ENCODE peak calls at places on chromosomes 5 and 9, in four cellular contexts. W is PC-9, L is NCI-H2081, U is SW480. D is an unnamed sample.

GRCh38 chr5:143843461-143843860 is 31.5 kb downstream of the HMHB1 start:
- DNase-seq in U (no peak), W (no peak), L (no peak), D (no peak)

GRCh38 chr5:139167533-139167932 is 30.6 kb downstream of the SIL1 start:
- DNase-seq in W (no peak), L (no peak), U (no peak), D (no peak)

GRCh38 chr5:124980174-124980941 is 233.9 kb upstream of the ZNF608 start:
- DNase-seq in U (no peak), L (peak; percentile 78), W (no peak), D (no peak)

GRCh38 chr5:142644127-142644526 is 41.8 kb downstream of the FGF1 start:
- DNase-seq in W (no peak), L (no peak), U (no peak), D (no peak)

GRCh38 chr5:43616535-43616934 is 13.6 kb downstream of the NNT start:
- DNase-seq in U (no peak), W (no peak), L (no peak), D (no peak)

GRCh38 chr5:132266836-132267160 is 9.3 kb downstream of the PDLIM4 start:
- DNase-seq in W (no peak), U (no peak), L (no peak), D (no peak)

GRCh38 chr5:124315746-124316415 is 430.6 kb downstream of the ZNF608 start:
- DNase-seq in U (peak; percentile 26), L (no peak), W (peak; percentile 62), D (no peak)

GRCh38 chr9:36145970-36146369 is 9.4 kb downstream of the GLIPR2 start:
- DNase-seq in W (no peak), U (no peak), L (no peak), D (no peak)

GRCh38 chr9:104304925-104305324 is 199.1 kb upstream of the OR13F1 start:
- DNase-seq in L (no peak), U (no peak), W (no peak), D (no peak)

GRCh38 chr9:69130456-69131441 is 43.3 kb upstream of the TJP2 start:
- DNase-seq in U (no peak), W (no peak), L (no peak), D (no peak)

GRCh38 chr9:94443039-94443722 is 111.7 kb upstream of the PCAT7 start:
- DNase-seq in U (no peak), W (no peak), L (no peak), D (no peak)

GRCh38 chr5:176644294-176644693 is 3.0 kb upstream of the TSPAN17 start:
- DNase-seq in W (no peak), U (no peak), L (no peak), D (no peak)

GRCh38 chr5:179923422-179923821 is 15.7 kb upstream of the TBC1D9B start:
- DNase-seq in U (no peak), L (no peak), W (no peak), D (peak; percentile 94)

GRCh38 chr9:105132006-105132405 is 112.4 kb upstream of the SLC44A1 start:
- DNase-seq in U (no peak), L (no peak), W (no peak), D (no peak)

GRCh38 chr5:39399135-39400036 is 25.4 kb downstream of the DAB2 start:
- DNase-seq in U (peak; percentile 30), W (peak; percentile 97), L (no peak), D (peak; percentile 84)

GRCh38 chr5:35773936-35774335 is 82.8 kb upstream of the IL7R start:
- DNase-seq in W (no peak), U (no peak), L (no peak), D (no peak)

GRCh38 chr9:134431626-134432025 is 105.4 kb downstream of the RXRA start:
- DNase-seq in W (no peak), L (no peak), U (no peak), D (no peak)

GRCh38 chr5:90134892-90135291 is 274.7 kb downstream of the CETN3 start:
- DNase-seq in L (no peak), W (no peak), U (no peak), D (peak; percentile 15)

GRCh38 chr9:88198346-88198807 is 60.1 kb upstream of the SPATA31C2 start:
- DNase-seq in L (no peak), U (no peak), W (peak; percentile 62), D (peak; percentile 31)

GRCh38 chr5:134073404-134073803 is 41.1 kb upstream of the TCF7 start:
- DNase-seq in U (no peak), W (peak; percentile 54), L (no peak), D (no peak)

GRCh38 chr9:13128266-13128825 is 151.1 kb downstream of the MPDZ start:
- DNase-seq in W (no peak), L (no peak), U (no peak), D (no peak)

GRCh38 chr5:89313804-89314588 is 431.0 kb upstream of the MEF2C start:
- DNase-seq in W (no peak), L (no peak), U (no peak), D (peak; percentile 52)

GRCh38 chr5:178230879-178231735 is 1.5 kb downstream of the PHYKPL start:
- DNase-seq in U (no peak), L (no peak), W (no peak), D (no peak)

GRCh38 chr9:110908894-110909293 is 129.4 kb downstream of the LPAR1 start:
- DNase-seq in U (no peak), W (no peak), L (no peak), D (no peak)

GRCh38 chr5:37722236-37723146 is 117.3 kb downstream of the GDNF start:
- DNase-seq in W (peak; percentile 93), U (peak; percentile 95), L (no peak), D (peak; percentile 71)

GRCh38 chr5:58185397-58186195 is 274.3 kb downstream of the PLK2 start:
- DNase-seq in L (no peak), U (no peak), W (no peak), D (no peak)

GRCh38 chr5:96288845-96289185 is 144.2 kb downstream of the PCSK1 start:
- DNase-seq in W (peak; percentile 48), L (no peak), U (no peak), D (no peak)

GRCh38 chr5:1479581-1480188 is 34.4 kb upstream of the SLC6A3 start:
- DNase-seq in L (no peak), U (peak; percentile 17), W (no peak), D (peak; percentile 47)

GRCh38 chr9:69174645-69175487 is 789 bp downstream of the TJP2 start:
- DNase-seq in U (peak; percentile 81), L (peak; percentile 29), W (peak; percentile 89), D (peak; percentile 35)

GRCh38 chr5:172902497-172903472 is 56.4 kb upstream of the RPL26L1 start:
- DNase-seq in L (no peak), W (peak; percentile 97), U (no peak), D (no peak)